ENCODE peak calls at places on chromosomes 16 and 17, in ten cellular contexts. X is AG09309, Z is mammary epithelial cell, G is AG04449, E is right lobe of liver, J is psoas muscle, K is AG04450, O is cardiac muscle cell, Q is suprapubic skin, V is stomach. W is an unnamed sample.

GRCh38 chr17:3748576-3748975 is 24.9 kb downstream of the HASPIN start:
- DNase-seq in Z (no peak), K (no peak), G (no peak), J (no peak), E (no peak), X (no peak), V (no peak), Q (no peak), O (no peak), W (no peak)

GRCh38 chr17:7313028-7313889 is 1.9 kb downstream of the GPS2 start:
- DNase-seq in G (no peak), V (no peak), Z (peak), E (no peak), J (no peak), Q (no peak), K (no peak), O (no peak), X (no peak), W (no peak)

GRCh38 chr16:27199747-27200146 is 3.6 kb upstream of the KDM8 start:
- DNase-seq in G (no peak), Q (no peak), K (no peak), J (no peak), X (no peak), O (no peak), Z (peak), V (no peak), E (no peak), W (peak)

GRCh38 chr17:40547079-40547784 is 18.0 kb downstream of the CCR7 start:
- DNase-seq in J (peak), E (peak), O (no peak), V (peak), G (no peak), X (no peak), K (no peak), Z (peak), Q (peak), W (no peak)

GRCh38 chr16:4859900-4860255 is 12.6 kb downstream of the UBN1 start:
- DNase-seq in O (peak), Q (no peak), Z (peak), K (no peak), V (no peak), X (no peak), E (peak), G (no peak), J (no peak), W (peak)

GRCh38 chr16:11177578-11178130 is 78.3 kb downstream of the SOCS1 start:
- DNase-seq in Q (no peak), K (no peak), E (no peak), J (no peak), G (no peak), V (no peak), X (no peak), O (no peak), Z (no peak), W (no peak)

GRCh38 chr16:55470533-55471371 is 8.2 kb upstream of the MMP2 start:
- DNase-seq in G (no peak), O (peak), J (no peak), E (no peak), X (peak), Q (no peak), V (peak), Z (peak), K (no peak), W (peak)

GRCh38 chr16:16861546-16861945 is 482.6 kb downstream of the NPIPA7 start:
- DNase-seq in G (peak), Q (no peak), V (peak), Z (no peak), J (no peak), K (peak), O (peak), X (peak), E (no peak), W (peak)

GRCh38 chr16:78571880-78572279 is 472.4 kb downstream of the WWOX start:
- DNase-seq in K (no peak), J (no peak), Z (no peak), O (peak), Q (no peak), V (no peak), E (no peak), G (no peak), X (no peak), W (no peak)

GRCh38 chr16:29804455-29805231 is 1.7 kb upstream of the MAZ start:
- DNase-seq in K (no peak), O (peak), J (peak), V (peak), Q (peak), X (no peak), E (peak), G (no peak), Z (no peak), W (peak)

GRCh38 chr17:20235747-20236146 is 226.6 kb downstream of the SPECC1 start:
- DNase-seq in K (no peak), E (no peak), Z (no peak), O (no peak), G (no peak), Q (no peak), J (no peak), V (no peak), X (no peak), W (no peak)

GRCh38 chr16:450800-451512 is 25.5 kb downstream of the RAB11FIP3 start:
- DNase-seq in G (no peak), E (no peak), V (no peak), X (no peak), Q (no peak), K (no peak), J (no peak), O (no peak), Z (no peak), W (peak)

GRCh38 chr17:44355310-44355640 is 8.4 kb downstream of the FAM171A2 start:
- DNase-seq in G (no peak), O (no peak), E (no peak), J (no peak), X (no peak), Q (no peak), K (no peak), V (no peak), Z (no peak), W (no peak)

GRCh38 chr17:61403846-61404701 is 4.4 kb downstream of the TBX2 start:
- DNase-seq in X (no peak), Z (no peak), K (no peak), J (peak), O (no peak), E (peak), V (no peak), Q (no peak), G (no peak), W (no peak)

GRCh38 chr16:67805718-67806427 is 487 bp downstream of the RANBP10 start:
- DNase-seq in X (no peak), V (no peak), J (peak), Q (no peak), Z (no peak), G (no peak), K (no peak), E (peak), O (no peak), W (no peak)

GRCh38 chr17:1480747-1481465 is 11.6 kb downstream of the MYO1C start:
- DNase-seq in K (no peak), E (no peak), V (no peak), Z (no peak), X (no peak), G (no peak), Q (no peak), J (no peak), O (peak), W (no peak)

GRCh38 chr16:4733747-4734062 is 366 bp downstream of the ANKS3 start:
- DNase-seq in X (no peak), V (no peak), Z (no peak), Q (no peak), E (no peak), K (no peak), G (no peak), J (no peak), O (no peak), W (no peak)

GRCh38 chr17:3885970-3886369 is 6.9 kb downstream of the CAMKK1 start:
- DNase-seq in K (no peak), X (no peak), Z (no peak), Q (no peak), E (no peak), G (no peak), J (no peak), V (no peak), O (peak), W (peak)

GRCh38 chr17:83196088-83196765 is 116.8 kb downstream of the METRNL start:
- DNase-seq in J (peak), Z (no peak), O (peak), X (peak), E (peak), Q (peak), K (no peak), V (no peak), G (no peak), W (peak)

GRCh38 chr17:37160940-37161339 is 212.2 kb downstream of the AATF start:
- DNase-seq in J (no peak), O (peak), K (no peak), E (no peak), Z (peak), G (no peak), Q (no peak), X (no peak), V (no peak), W (peak)

GRCh38 chr17:47816947-47817346 is 4.6 kb downstream of the OSBPL7 start:
- DNase-seq in Z (no peak), Q (peak), E (no peak), O (no peak), K (no peak), V (no peak), X (no peak), J (no peak), G (no peak), W (no peak)

GRCh38 chr17:77313831-77314230 is 173.1 kb downstream of the SEC14L1 start:
- DNase-seq in K (no peak), Q (peak), G (no peak), Z (no peak), J (no peak), X (no peak), V (no peak), E (peak), O (no peak), W (no peak)

GRCh38 chr16:86325360-86325759 is 185.0 kb upstream of the FOXF1 start:
- DNase-seq in V (no peak), Q (no peak), K (no peak), G (no peak), J (no peak), X (no peak), Z (no peak), O (no peak), E (no peak), W (no peak)

GRCh38 chr16:28549301-28549899 is 4.3 kb upstream of the SGF29 start:
- DNase-seq in Z (peak), X (no peak), G (no peak), J (no peak), Q (no peak), E (no peak), K (no peak), V (no peak), O (peak), W (peak)

GRCh38 chr17:31211352-31212012 is 85.6 kb downstream of the OMG start:
- DNase-seq in X (no peak), E (no peak), V (no peak), G (no peak), Q (no peak), O (no peak), J (no peak), Z (peak), K (no peak), W (peak)

GRCh38 chr17:80961516-80961915 is 30.1 kb upstream of the CHMP6 start:
- DNase-seq in X (no peak), Z (no peak), V (no peak), E (no peak), J (peak), K (no peak), G (no peak), O (no peak), Q (no peak), W (no peak)
- TF ChIP-seq CTCF in X (no peak), Z (no peak), V (no peak), E (no peak), J (peak), K (peak), G (no peak), O (no peak), Q (no peak), W (no peak)

GRCh38 chr16:51881731-51882130 is 665.2 kb downstream of the TOX3 start:
- DNase-seq in G (peak), X (no peak), Q (no peak), O (peak), J (no peak), K (no peak), E (no peak), V (no peak), Z (no peak), W (peak)

GRCh38 chr16:51886456-51886855 is 660.5 kb downstream of the TOX3 start:
- DNase-seq in J (no peak), K (no peak), O (no peak), V (no peak), X (no peak), G (no peak), E (no peak), Q (no peak), Z (no peak), W (peak)

GRCh38 chr16:51888021-51888420 is 658.9 kb downstream of the TOX3 start:
- DNase-seq in J (no peak), G (no peak), Q (no peak), Z (peak), V (no peak), X (no peak), K (no peak), E (no peak), O (no peak), W (peak)

GRCh38 chr16:51888534-51888933 is 658.4 kb downstream of the TOX3 start:
- DNase-seq in Q (no peak), V (no peak), G (no peak), O (no peak), J (no peak), X (no peak), E (no peak), Z (no peak), K (no peak), W (peak)

DNA sequence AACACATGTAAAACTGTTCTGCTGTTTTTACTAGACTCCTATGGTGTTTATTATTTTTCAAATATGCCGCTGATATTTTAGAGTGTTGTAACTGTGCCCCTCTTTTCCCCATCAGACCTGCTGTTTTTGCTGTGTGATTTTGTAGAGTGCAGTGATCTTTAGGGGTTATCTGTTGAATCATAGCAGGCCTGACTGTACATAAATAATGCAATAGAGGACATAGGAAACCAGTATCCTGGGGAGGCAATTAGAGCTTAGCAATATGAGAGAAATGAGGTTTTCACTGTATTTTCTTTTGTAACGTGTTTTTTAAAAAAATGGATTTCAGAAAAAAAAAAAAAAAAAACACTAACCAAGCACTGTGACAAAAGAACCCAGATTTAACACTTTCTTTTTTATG is 662.2 kb downstream of the TOX3 start:
- DNase-seq in Q (no peak), V (no peak), J (no peak), X (no peak), K (no peak), G (no peak), E (no peak), O (no peak), Z (no peak), W (peak)
- H3K4me3 ChIP-seq in Q (no peak), V (no peak), J (no peak), X (no peak), K (no peak), G (no peak), E (no peak), O (no peak), Z (no peak), W (no peak)

GRCh38 chr16:81195907-81196534 is 42.5 kb upstream of the BCO1 start:
- DNase-seq in K (no peak), Q (no peak), X (no peak), G (no peak), J (peak), V (no peak), Z (no peak), O (no peak), E (no peak), W (no peak)

GRCh38 chr16:81201267-81201666 is 37.2 kb upstream of the BCO1 start:
- DNase-seq in G (no peak), O (no peak), V (no peak), Z (no peak), E (peak), X (no peak), Q (no peak), J (no peak), K (no peak), W (no peak)

DNA sequence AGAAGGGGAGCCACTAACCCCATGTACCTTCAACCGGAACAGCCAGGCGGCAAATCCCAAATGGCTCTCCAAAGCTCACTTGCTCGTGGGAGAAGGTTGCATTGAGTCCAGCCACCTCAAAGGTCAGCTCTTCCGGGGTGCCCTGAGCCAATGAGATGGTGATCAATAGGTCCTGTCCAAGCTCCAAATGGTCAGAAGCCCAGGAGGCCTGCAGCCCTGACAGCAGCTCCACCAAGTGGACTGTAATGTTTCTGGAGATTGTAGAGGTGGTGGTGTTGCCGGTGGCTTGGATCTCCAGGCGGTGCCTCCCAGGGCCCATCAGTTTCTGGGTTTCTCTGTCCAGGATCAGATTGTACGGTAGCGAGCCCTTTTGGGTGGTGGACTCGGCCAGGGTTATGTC is 39.9 kb upstream of the BCO1 start:
- DNase-seq in G (no peak), K (no peak), X (no peak), O (peak), E (peak), J (no peak), Z (no peak), V (no peak), Q (no peak), W (peak)
- TF ChIP-seq CTCF in G (peak), K (peak), X (peak), O (peak), E (peak), J (no peak), Z (peak), V (no peak), Q (no peak), W (peak)

GRCh38 chr17:74260525-74260850 is 13.5 kb upstream of the DNAI2 start:
- DNase-seq in K (no peak), J (no peak), O (no peak), E (no peak), Z (no peak), V (no peak), Q (no peak), X (no peak), G (no peak), W (no peak)
- H3K4me3 ChIP-seq in K (no peak), J (no peak), O (no peak), E (no peak), Z (no peak), V (no peak), Q (no peak), X (no peak), G (no peak), W (no peak)

DNA sequence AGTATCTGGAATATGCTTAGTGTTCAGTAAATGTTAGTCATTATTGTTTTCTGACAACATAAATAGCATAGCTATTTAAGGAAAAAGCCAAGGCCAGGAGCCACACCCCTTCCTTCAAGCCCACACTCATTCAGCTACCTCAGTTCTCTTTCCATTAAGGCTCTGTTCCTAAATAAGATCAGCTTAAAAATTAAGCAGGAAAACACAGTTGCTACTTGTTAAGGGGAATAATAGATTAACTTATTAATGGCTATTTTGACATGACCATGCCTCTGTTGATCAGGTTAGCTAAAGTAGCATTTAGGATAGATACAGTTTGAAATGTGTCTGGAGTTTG is 158.1 kb downstream of the CHD9 start:
- DNase-seq in O (no peak), V (no peak), Q (no peak), J (no peak), X (no peak), Z (no peak), G (no peak), K (no peak), E (no peak), W (no peak)
- TF ChIP-seq CTCF in O (no peak), V (no peak), Q (no peak), J (no peak), X (no peak), Z (no peak), G (no peak), K (no peak), E (no peak), W (no peak)

W was measured in choroid plexus epithelial cell.